ENCODE peak calls at places on chromosome 4, in nine cellular contexts. R is esophagus squamous epithelium, X is mammary epithelial cell, Y is IMR-90, A is bronchial epithelial cell, T is lower leg skin, G is psoas muscle, F is heart left ventricle, K is fibroblast of the aortic adventitia. Q is an unnamed sample.

GRCh38 chr4:2040391-2041233 is 18.5 kb upstream of the NAT8L start:
- DNase-seq in G (no peak), K (no peak), F (no peak), Y (no peak), A (no peak), X (no peak), T (no peak), R (no peak), Q (no peak)

GRCh38 chr4:127788517-127788916 is 6.4 kb downstream of the HSPA4L start:
- DNase-seq in X (peak; percentile 9), R (no peak), Y (no peak), G (no peak), K (peak; percentile 1), A (peak; percentile 26), T (no peak), F (no peak), Q (peak; percentile 4)

GRCh38 chr4:117447925-117448324 is 362.5 kb upstream of the TRAM1L1 start:
- DNase-seq in T (no peak), Y (no peak), X (no peak), R (no peak), G (no peak), F (no peak), K (no peak), A (no peak), Q (no peak)

GRCh38 chr4:82801910-82802521 is 3.4 kb upstream of the SCD5 start:
- DNase-seq in K (peak; percentile 60), R (no peak), F (no peak), T (no peak), X (peak; percentile 46), A (peak; percentile 56), G (no peak), Y (peak; percentile 51), Q (peak; percentile 56)

GRCh38 chr4:1216869-1217294 is 32.0 kb downstream of the CTBP1 start:
- DNase-seq in F (no peak), Y (no peak), T (no peak), G (no peak), X (no peak), R (no peak), A (no peak), K (no peak), Q (no peak)

GRCh38 chr4:153205028-153205648 is 895 bp downstream of the TRIM2 start:
- DNase-seq in F (no peak), G (no peak), K (no peak), R (no peak), T (no peak), A (no peak), X (no peak), Y (no peak), Q (no peak)

GRCh38 chr4:17218801-17219200 is 293.1 kb downstream of the QDPR start:
- DNase-seq in A (no peak), G (no peak), Y (no peak), F (no peak), T (no peak), K (peak; percentile 52), X (no peak), R (no peak), Q (peak; percentile 18)

GRCh38 chr4:98143001-98143899 is at the start of gene STPG2:
- DNase-seq in T (peak; percentile 85), K (peak; percentile 83), G (peak; percentile 96), X (peak; percentile 93), R (peak; percentile 47), Y (peak; percentile 81), A (peak; percentile 79), F (peak; percentile 93), Q (peak; percentile 90)

GRCh38 chr4:8119877-8120276 is 38.7 kb downstream of the ABLIM2 start:
- DNase-seq in X (no peak), R (no peak), A (no peak), T (no peak), F (no peak), Y (no peak), K (no peak), G (no peak), Q (no peak)

GRCh38 chr4:76856183-76856969 is 41.6 kb downstream of the SOWAHB start:
- DNase-seq in F (no peak), Y (peak; percentile 74), G (no peak), A (no peak), R (no peak), X (no peak), T (no peak), K (peak; percentile 58), Q (peak; percentile 53)

GRCh38 chr4:82431026-82431745 is 796 bp downstream of the ENOPH1 start:
- DNase-seq in G (no peak), A (no peak), K (peak; percentile 35), T (no peak), Y (peak; percentile 39), X (peak; percentile 58), R (peak; percentile 52), F (peak; percentile 20), Q (peak; percentile 29)

GRCh38 chr4:109645874-109646591 is 57.2 kb downstream of the CASP6 start:
- DNase-seq in Y (no peak), A (no peak), F (no peak), X (no peak), R (no peak), G (no peak), T (no peak), K (no peak), Q (no peak)

GRCh38 chr4:153318696-153319320 is 25.7 kb upstream of the MND1 start:
- DNase-seq in K (peak; percentile 73), A (peak; percentile 52), T (no peak), X (peak; percentile 38), R (no peak), G (no peak), F (no peak), Y (peak; percentile 54), Q (peak; percentile 75)

GRCh38 chr4:21949073-21949457 is 493 bp upstream of the KCNIP4 start:
- DNase-seq in K (no peak), A (no peak), F (no peak), T (no peak), G (no peak), X (peak; percentile 40), Y (no peak), R (no peak), Q (peak; percentile 3)

GRCh38 chr4:184265566-184266351 is 48.1 kb upstream of the ENPP6 start:
- DNase-seq in R (no peak), A (no peak), G (no peak), F (no peak), Y (peak; percentile 61), X (peak; percentile 26), K (peak; percentile 28), T (no peak), Q (peak; percentile 38)

GRCh38 chr4:1772869-1773538 is 20.1 kb upstream of the FGFR3 start:
- DNase-seq in X (no peak), K (no peak), T (no peak), R (no peak), G (no peak), A (no peak), F (no peak), Y (no peak), Q (no peak)

DNA sequence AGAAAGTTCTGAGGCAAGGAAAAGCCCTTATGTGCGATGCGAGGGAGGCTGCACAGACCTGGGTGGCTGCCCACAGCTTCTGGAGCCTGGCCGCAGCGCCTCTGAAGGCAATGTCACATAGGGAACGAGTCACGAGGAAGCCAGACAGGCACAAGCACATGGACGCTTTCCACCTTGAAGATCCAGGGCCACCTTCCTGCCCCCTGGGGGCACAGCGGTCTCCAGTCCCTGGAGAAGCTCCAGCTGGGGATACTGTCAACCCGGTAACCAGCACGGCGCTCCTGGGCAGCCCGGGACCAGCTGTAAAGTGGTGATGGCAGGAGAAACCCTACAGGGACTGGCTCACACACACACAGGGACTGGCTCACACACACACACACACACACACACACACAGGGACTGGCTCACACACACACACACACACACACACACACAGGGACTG is 69.7 kb downstream of the MTNR1A start:
- DNase-seq in K (no peak), A (no peak), R (no peak), X (peak; percentile 16), Y (peak; percentile 19), T (no peak), F (peak; percentile 19), G (no peak), Q (peak; percentile 17)
- H3K4me3 ChIP-seq in K (no peak overlapping the region), A (no peak overlapping the region), R (no peak overlapping the region), X (peak overlapping the region; percentile 8), Y (peak overlapping the region; percentile 41), T (peak overlapping the region; percentile 20), F (peak overlapping the region; percentile 16), G (peak overlapping the region; percentile 25), Q (peak overlapping the region; percentile 32)

DNA sequence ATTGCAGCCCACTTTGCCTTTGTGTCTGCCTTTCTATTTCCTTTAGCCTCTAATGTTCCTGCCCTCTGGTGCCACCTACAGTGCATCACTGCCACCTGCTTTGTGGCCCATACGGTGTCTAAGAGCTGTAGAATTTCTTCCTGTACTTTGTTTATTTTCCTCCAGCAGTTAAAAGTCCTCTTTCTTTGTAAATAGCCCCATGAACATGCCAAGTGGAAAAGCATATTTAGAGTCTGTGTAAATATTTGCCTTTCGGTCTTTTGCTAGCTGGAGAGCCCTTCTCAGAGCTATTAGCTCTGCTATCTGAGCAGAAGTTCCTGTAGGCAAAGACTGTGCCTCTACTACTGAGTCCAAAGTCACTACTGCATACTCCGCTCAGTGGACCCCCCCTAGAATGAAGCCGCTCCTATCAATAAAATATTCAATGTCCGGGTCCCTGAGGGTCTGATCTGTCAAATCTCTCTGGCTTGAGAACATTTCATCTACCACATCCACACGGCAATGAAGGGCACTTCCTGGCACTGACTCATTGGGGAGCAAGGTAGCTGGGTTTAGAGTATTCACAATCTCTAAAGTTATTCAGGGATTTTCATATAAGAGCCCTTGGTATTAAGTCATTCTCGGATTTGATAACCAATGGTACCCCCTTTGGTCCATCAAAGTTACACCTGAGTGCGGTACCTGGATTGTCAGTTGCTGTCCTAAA is 36.3 kb downstream of the SULT1E1 start:
- DNase-seq in T (no peak), X (peak; percentile 34), Y (peak; percentile 6), A (peak; percentile 49), R (no peak), F (no peak), G (no peak), K (peak; percentile 60), Q (peak; percentile 71)
- TF ChIP-seq CTCF in T (peak; percentile 54), X (peak; percentile 88), Y (peak; percentile 24), A (peak; percentile 74), R (no peak), F (peak; percentile 30), G (no peak), K (peak; percentile 67), Q (peak; percentile 69)

DNA sequence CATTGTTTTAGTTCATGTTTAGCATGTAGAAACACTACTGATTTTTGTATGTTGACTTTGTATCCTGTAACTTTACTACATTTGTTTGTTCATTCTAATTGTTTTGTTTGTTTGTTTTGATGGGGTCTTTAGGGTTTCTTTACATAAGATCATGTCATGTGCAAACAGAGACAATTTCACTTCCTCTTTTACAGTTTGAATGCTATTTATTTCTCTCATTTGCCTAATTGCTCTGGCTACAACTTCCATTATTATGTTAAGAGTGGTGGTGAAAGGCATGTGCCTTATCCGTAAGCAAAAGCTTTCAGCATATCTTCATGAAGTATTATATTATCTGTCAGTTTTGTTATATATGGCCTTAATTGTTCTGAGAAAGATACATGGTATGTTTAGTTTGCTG is 571.1 kb downstream of the PCDH7 start:
- DNase-seq in R (no peak), Y (no peak), F (no peak), G (no peak), T (no peak), K (no peak), A (no peak), X (no peak), Q (no peak)
- H3K4me3 ChIP-seq in R (no peak overlapping the region), Y (no peak overlapping the region), F (no peak overlapping the region), G (no peak overlapping the region), T (no peak overlapping the region), K (no peak overlapping the region), A (no peak overlapping the region), X (no peak overlapping the region), Q (no peak overlapping the region)

DNA sequence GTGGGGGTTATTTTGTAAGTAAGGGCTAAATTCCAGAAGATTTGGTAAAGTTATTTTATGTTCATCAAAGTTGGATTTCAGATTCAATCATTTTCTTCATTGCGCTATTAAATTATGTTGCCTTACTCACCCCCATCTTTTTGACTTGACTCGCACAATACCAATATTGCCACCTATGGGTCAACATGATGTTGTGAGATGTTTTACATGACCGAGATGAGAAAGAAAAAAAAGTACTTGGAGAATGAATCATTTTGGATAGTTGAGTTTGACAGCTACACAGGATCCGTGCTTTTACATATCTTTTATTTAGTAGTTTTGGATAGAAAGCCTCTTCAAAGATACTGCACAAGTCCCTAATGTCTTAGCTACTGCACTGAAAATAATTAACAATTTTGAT is 224.2 kb upstream of the EMCN start:
- DNase-seq in T (no peak), K (peak; percentile 73), F (no peak), A (peak; percentile 86), G (no peak), R (no peak), X (peak; percentile 70), Y (peak; percentile 19), Q (peak; percentile 81)
- TF ChIP-seq CTCF in T (no peak), K (peak; percentile 48), F (no peak), A (peak; percentile 44), G (peak; percentile 52), R (no peak), X (peak; percentile 72), Y (peak; percentile 30), Q (peak; percentile 65)